ENCODE peak calls at places on chromosomes 5 and 9, in ten cellular contexts. U, D, B, J, W, X, S, P, N and R are unnamed samples.

GRCh38 chr5:169758886-169759285 is 121.8 kb downstream of the DOCK2 start:
- DNase-seq in U (no peak), D (no peak), B (no peak), J (no peak), W (no peak), X (no peak), S (no peak), P (no peak), N (no peak), R (no peak)

GRCh38 chr9:90956026-90956810 is 154.6 kb downstream of the SYK start:
- DNase-seq in U (peak; percentile 80), D (no peak), B (peak; percentile 86), J (peak; percentile 50), W (no peak), X (no peak), S (no peak), P (no peak), N (no peak), R (no peak)

GRCh38 chr9:134607971-134608370 is 33.6 kb upstream of the COL5A1 start:
- DNase-seq in U (peak; percentile 52), D (no peak), B (peak; percentile 26), J (no peak), W (no peak), X (no peak), S (no peak), P (no peak), N (no peak), R (no peak)

GRCh38 chr5:121867403-121867802 is 15.7 kb downstream of the FTMT start:
- DNase-seq in U (no peak), D (no peak), B (no peak), J (no peak), W (no peak), X (no peak), S (no peak), P (no peak), N (no peak), R (no peak)

GRCh38 chr9:27125030-27125429 is 16.0 kb downstream of the TEK start:
- DNase-seq in U (peak; percentile 74), D (no peak), B (peak; percentile 66), J (peak; percentile 99), W (no peak), X (no peak), S (peak; percentile 55), P (peak; percentile 66), N (peak; percentile 16), R (no peak)

GRCh38 chr5:36744041-36744677 is 132.4 kb upstream of the NIPBL start:
- DNase-seq in U (no peak), D (no peak), B (no peak), J (no peak), W (no peak), X (no peak), S (no peak), P (no peak), N (no peak), R (no peak)

GRCh38 chr5:147479431-147479830 is 30.4 kb downstream of the DPYSL3 start:
- DNase-seq in U (no peak), D (no peak), B (no peak), J (no peak), W (no peak), X (peak; percentile 34), S (no peak), P (no peak), N (no peak), R (no peak)

GRCh38 chr5:140207250-140207954 is 32.4 kb downstream of the CYSTM1 start:
- DNase-seq in U (no peak), D (no peak), B (no peak), J (no peak), W (no peak), X (no peak), S (no peak), P (no peak), N (no peak), R (no peak)

GRCh38 chr5:96741911-96742310 is 65.8 kb downstream of the ERAP1 start:
- DNase-seq in U (no peak), D (no peak), B (no peak), J (no peak), W (no peak), X (no peak), S (no peak), P (no peak), N (no peak), R (no peak)

GRCh38 chr5:34914671-34915138 is 599 bp downstream of the RAD1 start:
- DNase-seq in U (peak; percentile 46), D (no peak), B (peak; percentile 55), J (peak; percentile 49), W (peak; percentile 52), X (no peak), S (no peak), P (no peak), N (peak; percentile 19), R (peak; percentile 54)

GRCh38 chr9:130499804-130500263 is 55.1 kb downstream of the ASS1 start:
- DNase-seq in U (no peak), D (no peak), B (peak; percentile 22), J (no peak), W (no peak), X (no peak), S (peak; percentile 52), P (no peak), N (no peak), R (peak; percentile 87)

GRCh38 chr5:69449511-69449910 is 34.6 kb downstream of the MARVELD2 start:
- DNase-seq in U (no peak), D (no peak), B (no peak), J (no peak), W (no peak), X (no peak), S (no peak), P (no peak), N (no peak), R (no peak)

GRCh38 chr5:169107316-169107715 is 193.6 kb downstream of the SLIT3 start:
- DNase-seq in U (peak; percentile 10), D (no peak), B (peak; percentile 74), J (no peak), W (no peak), X (no peak), S (no peak), P (no peak), N (no peak), R (no peak)

GRCh38 chr9:72354704-72355103 is 10.3 kb downstream of the ZFAND5 start:
- DNase-seq in U (no peak), D (no peak), B (no peak), J (no peak), W (no peak), X (no peak), S (no peak), P (no peak), N (no peak), R (no peak)

GRCh38 chr5:138465288-138466057 is at the start of gene EGR1:
- DNase-seq in U (peak; percentile 95), D (peak; percentile 95), B (peak; percentile 97), J (peak; percentile 96), W (peak; percentile 96), X (peak; percentile 97), S (peak; percentile 52), P (peak; percentile 95), N (peak; percentile 96), R (peak; percentile 96)